ENCODE peak calls at places on chromosomes 1 and 21, in seven cellular contexts. C is astrocyte, I is DND-41, A is uterus, Y is OCI-LY7, R is AG04450, W is pancreas. K is an unnamed sample.

GRCh38 chr1:244291171-244291866 is 160.4 kb downstream of the ADSS2 start:
- DNase-seq in W (no peak), I (peak), R (no peak), A (no peak), Y (no peak), C (no peak), K (no peak)

GRCh38 chr21:28805885-28806284 is 186.8 kb downstream of the LTN1 start:
- DNase-seq in A (no peak), I (no peak), R (peak), C (peak), W (no peak), Y (no peak), K (no peak)

GRCh38 chr1:216422821-216423529 is at the start of gene USH2A:
- DNase-seq in W (peak), I (no peak), C (no peak), Y (no peak), A (no peak), R (no peak), K (no peak)

GRCh38 chr1:20981903-20982695 is 194.6 kb downstream of the EIF4G3 start:
- DNase-seq in W (no peak), A (no peak), I (no peak), R (no peak), C (peak), Y (peak), K (no peak)

GRCh38 chr1:199685369-199685768 is 342.1 kb upstream of the NR5A2 start:
- DNase-seq in Y (no peak), A (no peak), W (no peak), R (no peak), I (no peak), C (peak), K (no peak)

GRCh38 chr1:25711555-25712298 is 88.3 kb upstream of the SELENON start:
- DNase-seq in Y (peak), I (peak), A (peak), C (peak), W (no peak), R (peak), K (peak)

GRCh38 chr1:205743977-205744376 is 6.0 kb downstream of the NUCKS1 start:
- DNase-seq in I (no peak), C (no peak), Y (no peak), R (no peak), W (no peak), A (no peak), K (no peak)

GRCh38 chr1:205950280-205950679 is 7.0 kb upstream of the SLC26A9 start:
- DNase-seq in Y (no peak), C (peak), I (no peak), W (peak), A (no peak), R (no peak), K (no peak)

GRCh38 chr1:178986204-178986603 is 39.5 kb upstream of the FAM20B start:
- DNase-seq in Y (no peak), R (no peak), W (no peak), A (no peak), C (no peak), I (no peak), K (no peak)

DNA sequence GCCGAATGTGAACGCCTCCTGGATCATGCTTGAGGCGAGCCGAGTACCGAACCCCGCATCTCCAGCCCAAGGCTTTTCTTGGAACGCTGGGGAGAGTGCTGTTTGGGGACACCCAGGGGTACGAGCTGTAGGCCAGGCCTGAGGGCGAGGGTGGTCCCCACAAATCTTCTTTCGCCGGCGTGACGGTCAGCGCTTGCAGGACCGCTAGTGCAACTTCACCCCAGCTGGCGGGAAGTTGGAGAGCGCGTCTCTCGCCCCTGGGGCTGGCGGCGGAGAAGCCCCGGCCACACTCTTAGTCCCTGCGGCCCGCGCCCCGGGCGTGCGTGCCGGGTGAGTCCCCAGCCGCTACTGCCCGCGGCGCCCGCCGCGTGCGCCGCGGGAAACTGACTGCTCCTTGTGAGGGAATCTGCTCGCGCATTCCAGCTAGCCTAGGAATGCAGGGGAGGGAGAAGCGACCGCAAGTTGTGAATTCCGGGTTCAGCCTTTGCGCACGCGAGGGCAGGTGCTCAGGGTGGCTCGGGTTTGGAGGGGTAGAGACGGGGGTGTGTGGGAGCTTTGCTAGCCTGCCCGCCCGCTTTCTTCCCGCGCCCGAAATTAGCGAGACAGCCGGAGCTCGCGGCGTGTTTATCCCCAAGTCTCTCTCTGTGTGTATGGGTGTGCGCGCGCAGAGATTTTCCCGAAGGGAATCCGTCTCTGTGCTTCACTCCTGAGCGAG is 884 bp downstream of the LHX4 start:
- DNase-seq in R (no peak), Y (no peak), A (no peak), I (no peak), C (peak), W (no peak), K (no peak)
- H3K4me3 ChIP-seq in R (peak), Y (peak), A (peak), I (no peak), C (peak), W (peak), K (peak)

DNA sequence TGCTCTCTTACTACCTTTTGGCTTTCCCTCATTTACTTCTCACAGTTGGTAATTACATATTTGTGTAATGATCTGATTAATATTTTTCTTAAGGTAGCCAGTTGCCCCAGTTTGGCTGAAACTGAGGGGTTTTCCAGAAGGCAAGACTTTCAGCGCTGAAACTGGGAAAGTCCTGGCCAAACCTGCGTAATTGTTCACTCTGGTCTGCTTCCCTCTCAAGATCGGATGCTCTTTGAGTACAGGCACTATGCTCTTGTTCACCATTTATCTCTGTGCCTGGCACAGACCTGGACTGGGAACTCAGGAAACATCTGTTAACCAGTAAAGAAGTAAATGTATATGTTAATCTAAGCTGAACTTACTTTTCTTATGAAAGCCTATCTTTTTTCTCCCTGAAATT is 209.6 kb upstream of the HOOK1 start:
- DNase-seq in A (no peak), R (no peak), I (no peak), W (no peak), Y (no peak), C (no peak), K (no peak)
- H3K27ac ChIP-seq in A (no peak), R (no peak), I (no peak), W (peak), Y (no peak), C (no peak), K (no peak)

DNA sequence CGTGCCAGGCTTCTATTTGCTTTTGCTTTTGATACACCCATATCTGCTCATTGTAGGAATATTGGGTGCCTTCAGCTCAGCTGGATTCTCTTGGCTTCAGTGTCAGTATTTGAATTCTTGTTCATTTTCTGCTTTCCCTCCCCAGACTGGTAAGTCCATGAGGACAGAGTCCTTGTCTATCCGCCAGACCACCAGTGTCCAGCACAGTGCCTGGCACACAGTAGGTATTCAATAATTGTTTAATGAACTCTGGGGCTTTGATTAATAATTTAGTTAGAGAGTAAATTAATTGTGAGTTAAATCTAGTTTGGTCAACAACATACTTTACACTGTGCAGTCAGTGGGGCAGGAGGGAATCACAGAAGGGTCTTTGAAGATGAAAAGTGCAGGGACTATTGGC is 119.0 kb upstream of the JUN start:
- DNase-seq in Y (no peak), C (no peak), W (no peak), R (no peak), A (no peak), I (no peak), K (no peak)
- H3K4me3 ChIP-seq in Y (no peak), C (peak), W (peak), R (peak), A (no peak), I (no peak), K (peak)

GRCh38 chr1:177656598-177656997 is 313.3 kb downstream of the SEC16B start:
- DNase-seq in Y (no peak), C (no peak), A (no peak), I (no peak), W (no peak), R (no peak), K (no peak)

GRCh38 chr1:177646757-177647730 is 322.8 kb downstream of the SEC16B start:
- DNase-seq in C (no peak), R (no peak), I (no peak), A (no peak), W (no peak), Y (no peak), K (no peak)

GRCh38 chr1:177648138-177648537 is 321.7 kb downstream of the SEC16B start:
- DNase-seq in C (no peak), Y (no peak), R (no peak), A (no peak), I (no peak), W (no peak), K (no peak)

GRCh38 chr1:177645491-177645890 is 324.4 kb downstream of the SEC16B start:
- DNase-seq in C (no peak), W (no peak), A (no peak), Y (no peak), I (no peak), R (no peak), K (no peak)

DNA sequence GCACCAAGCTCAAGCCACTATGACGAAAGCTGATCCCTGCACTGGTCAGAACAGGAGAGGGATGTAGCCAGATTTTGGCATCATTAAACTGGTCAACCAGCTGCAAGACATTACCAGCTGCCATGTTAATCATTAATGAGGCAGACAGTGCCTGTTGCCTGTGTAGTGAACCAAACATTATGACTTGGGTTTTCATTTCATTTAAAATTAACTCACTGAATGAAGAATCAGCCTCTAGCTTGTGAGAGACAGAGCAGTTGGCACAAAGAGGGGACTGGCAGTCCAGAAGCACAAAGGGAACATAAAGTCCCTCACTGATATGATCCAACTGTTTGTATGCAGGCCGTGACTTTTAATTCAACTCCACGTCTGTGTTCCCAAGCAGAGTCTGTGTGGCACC is 318.9 kb downstream of the SEC16B start:
- DNase-seq in C (no peak), R (no peak), I (no peak), W (peak), A (no peak), Y (no peak), K (no peak)
- H3K27ac ChIP-seq in C (no peak), R (no peak), I (no peak), W (no peak), A (no peak), Y (no peak), K (no peak)

GRCh38 chr21:41337515-41337914 is 20.9 kb downstream of the FAM3B start:
- DNase-seq in W (no peak), I (no peak), Y (no peak), A (no peak), C (no peak), R (no peak), K (no peak)
- H3K4me3 ChIP-seq in W (no peak), I (no peak), Y (no peak), A (no peak), C (no peak), R (no peak), K (no peak)

GRCh38 chr1:82790556-82790955 is 989.8 kb downstream of the ADGRL2 start:
- DNase-seq in I (no peak), R (no peak), A (no peak), W (no peak), C (no peak), Y (no peak), K (no peak)
- H3K27ac ChIP-seq in I (no peak), R (no peak), A (no peak), W (no peak), C (no peak), Y (no peak), K (no peak)

K was measured in CD4-positive, alpha-beta memory T cell.